ENCODE peak calls at places on chromosomes 5 and 9, in four cellular contexts. D is fibroblast of the conjunctiva, Z is T-helper 1 cell, G is BJ. O is an unnamed sample.

GRCh38 chr5:179816401-179817070 is 4.2 kb upstream of the SQSTM1 start:
- DNase-seq in G (no peak), D (no peak), Z (no peak), O (no peak)

GRCh38 chr5:32403760-32404159 is 40.8 kb downstream of the ZFR start:
- DNase-seq in G (no peak), D (no peak), Z (no peak), O (no peak)

GRCh38 chr5:102903074-102903871 is 148.2 kb downstream of the PAM start:
- DNase-seq in G (no peak), Z (no peak), D (no peak), O (peak)

GRCh38 chr5:3875144-3875543 is 279.5 kb downstream of the IRX1 start:
- DNase-seq in G (no peak), D (no peak), Z (no peak), O (no peak)

GRCh38 chr9:105693435-105694275 is 686 bp upstream of the TMEM38B start:
- DNase-seq in G (no peak), Z (no peak), D (no peak), O (peak)

GRCh38 chr5:52770287-52770939 is 17.3 kb upstream of the ITGA1 start:
- DNase-seq in G (no peak), D (no peak), Z (no peak), O (no peak)

GRCh38 chr9:75053869-75054268 is 25.8 kb upstream of the CARNMT1 start:
- DNase-seq in D (no peak), Z (no peak), G (no peak), O (no peak)

GRCh38 chr5:1410156-1411014 is 34.9 kb downstream of the SLC6A3 start:
- DNase-seq in Z (no peak), G (no peak), D (no peak), O (no peak)

GRCh38 chr5:133714161-133714915 is 102.0 kb upstream of the FSTL4 start:
- DNase-seq in G (no peak), D (no peak), Z (no peak), O (no peak)

GRCh38 chr5:146540421-146540820 is 24.4 kb upstream of the GPR151 start:
- DNase-seq in Z (no peak), G (peak), D (no peak), O (no peak)

GRCh38 chr9:71694332-71694731 is 74.0 kb downstream of the CEMIP2 start:
- DNase-seq in G (no peak), D (no peak), Z (no peak), O (no peak)

GRCh38 chr9:134178394-134178780 is 14.0 kb upstream of the RNU6ATAC start:
- DNase-seq in D (no peak), Z (peak), G (no peak), O (no peak)